ENCODE peak calls at places on chromosome X, in six cellular contexts. D is RPMI8226, P is NCI-H510A, R is tibial artery, N is pons, H is ureter. J is an unnamed sample.

GRCh38 chrX:25131055-25131454 is 115.3 kb upstream of the ARX start:
- DNase-seq in D (no peak), P (no peak), R (no peak), N (peak; percentile 3), H (no peak), J (no peak)

GRCh38 chrX:397575-397974 is 10.9 kb upstream of the PPP2R3B start:
- DNase-seq in D (peak; percentile 1), P (no peak), R (no peak), N (no peak), H (no peak), J (no peak)

GRCh38 chrX:24371391-24371972 is 11.0 kb downstream of the SUPT20HL1 start:
- DNase-seq in D (peak; percentile 54), P (peak; percentile 5), R (no peak), N (peak; percentile 42), H (peak; percentile 64), J (peak; percentile 64)

GRCh38 chrX:45479835-45480422 is 279.3 kb upstream of the DIPK2B start:
- DNase-seq in D (no peak), P (no peak), R (no peak), N (no peak), H (no peak), J (no peak)

GRCh38 chrX:2767631-2768455 is 16.0 kb downstream of the XG start:
- DNase-seq in D (no peak), P (no peak), R (peak; percentile 84), N (no peak), H (peak; percentile 45), J (no peak)

GRCh38 chrX:110321081-110321480 is 3.2 kb upstream of the AMMECR1 start:
- DNase-seq in D (no peak), P (no peak), R (no peak), N (no peak), H (no peak), J (no peak)

GRCh38 chrX:1751781-1752180 is 136.9 kb downstream of the ASMT start:
- DNase-seq in D (peak; percentile 37), P (no peak), R (no peak), N (no peak), H (no peak), J (no peak)

GRCh38 chrX:72394518-72395163 is 88.9 kb upstream of the CITED1 start:
- DNase-seq in D (no peak), P (no peak), R (peak; percentile 72), N (peak; percentile 3), H (no peak), J (no peak)